ENCODE peak calls at places on chromosomes 2 and 18, in seven cellular contexts. One of them, this sample, is unnamed.
A peak's percentile ranks its signal among the peaks of the same experiment; 100 is the strongest.

GRCh38 chr2:239398536-239398935 is 2.3 kb downstream of the HDAC4 start:
- DNase-seq in cardiac muscle cell: no peak
- DNase-seq in stromal cell of bone marrow: no peak
- DNase-seq in activated naive CD4-positive, alpha-beta T cell: no peak
- DNase-seq in NCI-H1105: no peak
- DNase-seq in effector CD8-positive, alpha-beta T cell: no peak
- DNase-seq in SHP77 treated with DMSO at 0.1 percent for 48 hours: no peak
- DNase-seq in this sample: peak; percentile 37

GRCh38 chr2:20291106-20291564 is 59.5 kb downstream of the PUM2 start:
- DNase-seq in SHP77 treated with DMSO at 0.1 percent for 48 hours: no peak
- DNase-seq in effector CD8-positive, alpha-beta T cell: no peak
- DNase-seq in stromal cell of bone marrow: peak; percentile 73
- DNase-seq in cardiac muscle cell: peak; percentile 84
- DNase-seq in NCI-H1105: peak; percentile 13
- DNase-seq in activated naive CD4-positive, alpha-beta T cell: no peak
- DNase-seq in this sample: peak; percentile 87

GRCh38 chr2:64404002-64404731 is 49.8 kb upstream of the LGALSL start:
- DNase-seq in stromal cell of bone marrow: peak; percentile 57
- DNase-seq in effector CD8-positive, alpha-beta T cell: no peak
- DNase-seq in NCI-H1105: peak; percentile 80
- DNase-seq in cardiac muscle cell: peak; percentile 98
- DNase-seq in activated naive CD4-positive, alpha-beta T cell: no peak
- DNase-seq in SHP77 treated with DMSO at 0.1 percent for 48 hours: peak; percentile 16
- DNase-seq in this sample: peak; percentile 49

GRCh38 chr18:56245856-56246575 is 392.4 kb downstream of the TXNL1 start:
- DNase-seq in effector CD8-positive, alpha-beta T cell: no peak
- DNase-seq in stromal cell of bone marrow: peak; percentile 40
- DNase-seq in NCI-H1105: no peak
- DNase-seq in SHP77 treated with DMSO at 0.1 percent for 48 hours: no peak
- DNase-seq in activated naive CD4-positive, alpha-beta T cell: no peak
- DNase-seq in cardiac muscle cell: peak; percentile 61
- DNase-seq in this sample: no peak

GRCh38 chr2:13230221-13230620 is 513.5 kb downstream of the TRIB2 start:
- DNase-seq in activated naive CD4-positive, alpha-beta T cell: no peak
- DNase-seq in stromal cell of bone marrow: no peak
- DNase-seq in effector CD8-positive, alpha-beta T cell: no peak
- DNase-seq in NCI-H1105: peak; percentile 29
- DNase-seq in cardiac muscle cell: no peak
- DNase-seq in SHP77 treated with DMSO at 0.1 percent for 48 hours: peak; percentile 23
- DNase-seq in this sample: no peak

GRCh38 chr2:96838345-96839287 is 5.2 kb downstream of the ANKRD23 start:
- DNase-seq in NCI-H1105: no peak
- DNase-seq in cardiac muscle cell: no peak
- DNase-seq in stromal cell of bone marrow: no peak
- DNase-seq in activated naive CD4-positive, alpha-beta T cell: no peak
- DNase-seq in effector CD8-positive, alpha-beta T cell: no peak
- DNase-seq in SHP77 treated with DMSO at 0.1 percent for 48 hours: no peak
- DNase-seq in this sample: no peak

GRCh38 chr2:226977775-226978190 is 141.9 kb downstream of the RHBDD1 start:
- DNase-seq in stromal cell of bone marrow: no peak
- DNase-seq in activated naive CD4-positive, alpha-beta T cell: no peak
- DNase-seq in NCI-H1105: peak; percentile 57
- DNase-seq in SHP77 treated with DMSO at 0.1 percent for 48 hours: no peak
- DNase-seq in cardiac muscle cell: peak; percentile 29
- DNase-seq in effector CD8-positive, alpha-beta T cell: no peak
- DNase-seq in this sample: peak; percentile 48

GRCh38 chr2:97764559-97765263 is 51.3 kb downstream of the ZAP70 start:
- DNase-seq in SHP77 treated with DMSO at 0.1 percent for 48 hours: no peak
- DNase-seq in stromal cell of bone marrow: no peak
- DNase-seq in effector CD8-positive, alpha-beta T cell: no peak
- DNase-seq in cardiac muscle cell: no peak
- DNase-seq in NCI-H1105: peak; percentile 1
- DNase-seq in activated naive CD4-positive, alpha-beta T cell: no peak
- DNase-seq in this sample: no peak

GRCh38 chr18:60259052-60259681 is 113.4 kb downstream of the MC4R start:
- DNase-seq in NCI-H1105: no peak
- DNase-seq in activated naive CD4-positive, alpha-beta T cell: no peak
- DNase-seq in effector CD8-positive, alpha-beta T cell: no peak
- DNase-seq in SHP77 treated with DMSO at 0.1 percent for 48 hours: no peak
- DNase-seq in cardiac muscle cell: peak; percentile 24
- DNase-seq in stromal cell of bone marrow: peak; percentile 1
- DNase-seq in this sample: no peak

GRCh38 chr2:202096736-202097135 is 23.7 kb downstream of the KIAA2012 start:
- DNase-seq in NCI-H1105: no peak
- DNase-seq in activated naive CD4-positive, alpha-beta T cell: no peak
- DNase-seq in SHP77 treated with DMSO at 0.1 percent for 48 hours: no peak
- DNase-seq in cardiac muscle cell: no peak
- DNase-seq in stromal cell of bone marrow: no peak
- DNase-seq in effector CD8-positive, alpha-beta T cell: no peak
- DNase-seq in this sample: no peak

GRCh38 chr18:58671941-58672565 is 788 bp downstream of the MALT1 start:
- DNase-seq in stromal cell of bone marrow: no peak
- DNase-seq in effector CD8-positive, alpha-beta T cell: no peak
- DNase-seq in cardiac muscle cell: peak; percentile 34
- DNase-seq in SHP77 treated with DMSO at 0.1 percent for 48 hours: no peak
- DNase-seq in activated naive CD4-positive, alpha-beta T cell: peak; percentile 51
- DNase-seq in NCI-H1105: peak; percentile 27
- DNase-seq in this sample: peak; percentile 43

GRCh38 chr2:144233226-144234114 is 286.4 kb downstream of the ZEB2 start:
- DNase-seq in SHP77 treated with DMSO at 0.1 percent for 48 hours: no peak
- DNase-seq in NCI-H1105: no peak
- DNase-seq in cardiac muscle cell: no peak
- DNase-seq in stromal cell of bone marrow: no peak
- DNase-seq in effector CD8-positive, alpha-beta T cell: no peak
- DNase-seq in activated naive CD4-positive, alpha-beta T cell: no peak
- DNase-seq in this sample: no peak

GRCh38 chr2:46915281-46915810 is at the start of gene MCFD2:
- DNase-seq in activated naive CD4-positive, alpha-beta T cell: no peak
- DNase-seq in effector CD8-positive, alpha-beta T cell: no peak
- DNase-seq in NCI-H1105: no peak
- DNase-seq in stromal cell of bone marrow: no peak
- DNase-seq in SHP77 treated with DMSO at 0.1 percent for 48 hours: no peak
- DNase-seq in cardiac muscle cell: peak; percentile 49
- DNase-seq in this sample: peak; percentile 20

GRCh38 chr2:23536326-23536725 is 151.3 kb downstream of the KLHL29 start:
- DNase-seq in activated naive CD4-positive, alpha-beta T cell: no peak
- DNase-seq in cardiac muscle cell: no peak
- DNase-seq in SHP77 treated with DMSO at 0.1 percent for 48 hours: no peak
- DNase-seq in effector CD8-positive, alpha-beta T cell: no peak
- DNase-seq in stromal cell of bone marrow: no peak
- DNase-seq in NCI-H1105: peak; percentile 71
- DNase-seq in this sample: no peak

GRCh38 chr2:99863236-99863913 is 279.0 kb downstream of the AFF3 start:
- DNase-seq in SHP77 treated with DMSO at 0.1 percent for 48 hours: no peak
- DNase-seq in cardiac muscle cell: no peak
- DNase-seq in activated naive CD4-positive, alpha-beta T cell: no peak
- DNase-seq in stromal cell of bone marrow: no peak
- DNase-seq in NCI-H1105: no peak
- DNase-seq in effector CD8-positive, alpha-beta T cell: no peak
- DNase-seq in this sample: no peak

GRCh38 chr2:10194021-10194820 is 71.7 kb downstream of the RRM2 start:
- DNase-seq in effector CD8-positive, alpha-beta T cell: no peak
- DNase-seq in stromal cell of bone marrow: peak; percentile 27
- DNase-seq in NCI-H1105: no peak
- DNase-seq in cardiac muscle cell: peak; percentile 27
- DNase-seq in activated naive CD4-positive, alpha-beta T cell: no peak
- DNase-seq in SHP77 treated with DMSO at 0.1 percent for 48 hours: no peak
- DNase-seq in this sample: no peak

GRCh38 chr2:162091325-162092007 is 17.5 kb upstream of the DPP4 start:
- DNase-seq in stromal cell of bone marrow: no peak
- DNase-seq in activated naive CD4-positive, alpha-beta T cell: no peak
- DNase-seq in cardiac muscle cell: no peak
- DNase-seq in SHP77 treated with DMSO at 0.1 percent for 48 hours: no peak
- DNase-seq in effector CD8-positive, alpha-beta T cell: no peak
- DNase-seq in NCI-H1105: no peak
- DNase-seq in this sample: no peak

GRCh38 chr2:95016616-95017307 is 8.7 kb upstream of the MAL start:
- DNase-seq in activated naive CD4-positive, alpha-beta T cell: no peak
- DNase-seq in effector CD8-positive, alpha-beta T cell: no peak
- DNase-seq in cardiac muscle cell: no peak
- DNase-seq in NCI-H1105: no peak
- DNase-seq in SHP77 treated with DMSO at 0.1 percent for 48 hours: no peak
- DNase-seq in stromal cell of bone marrow: no peak
- DNase-seq in this sample: no peak

GRCh38 chr2:55011741-55012574 is 38.3 kb downstream of the RTN4 start:
- DNase-seq in stromal cell of bone marrow: no peak
- DNase-seq in activated naive CD4-positive, alpha-beta T cell: no peak
- DNase-seq in NCI-H1105: no peak
- DNase-seq in effector CD8-positive, alpha-beta T cell: no peak
- DNase-seq in SHP77 treated with DMSO at 0.1 percent for 48 hours: no peak
- DNase-seq in cardiac muscle cell: no peak
- DNase-seq in this sample: no peak

GRCh38 chr2:98805412-98806265 is 74.7 kb upstream of the MGAT4A start:
- DNase-seq in activated naive CD4-positive, alpha-beta T cell: no peak
- DNase-seq in SHP77 treated with DMSO at 0.1 percent for 48 hours: no peak
- DNase-seq in stromal cell of bone marrow: peak; percentile 18
- DNase-seq in NCI-H1105: no peak
- DNase-seq in effector CD8-positive, alpha-beta T cell: no peak
- DNase-seq in cardiac muscle cell: peak; percentile 85
- DNase-seq in this sample: no peak

GRCh38 chr2:208319403-208319802 is 53.3 kb downstream of the PIKFYVE start:
- DNase-seq in NCI-H1105: no peak
- DNase-seq in stromal cell of bone marrow: no peak
- DNase-seq in SHP77 treated with DMSO at 0.1 percent for 48 hours: no peak
- DNase-seq in effector CD8-positive, alpha-beta T cell: no peak
- DNase-seq in cardiac muscle cell: peak; percentile 8
- DNase-seq in activated naive CD4-positive, alpha-beta T cell: no peak
- DNase-seq in this sample: no peak

GRCh38 chr2:147663153-147663961 is 181.5 kb upstream of the ACVR2A start:
- DNase-seq in cardiac muscle cell: no peak
- DNase-seq in stromal cell of bone marrow: no peak
- DNase-seq in activated naive CD4-positive, alpha-beta T cell: no peak
- DNase-seq in effector CD8-positive, alpha-beta T cell: no peak
- DNase-seq in SHP77 treated with DMSO at 0.1 percent for 48 hours: no peak
- DNase-seq in NCI-H1105: no peak
- DNase-seq in this sample: no peak

GRCh38 chr18:35045121-35045520 is 3.9 kb downstream of the MAPRE2 start:
- DNase-seq in NCI-H1105: peak; percentile 57
- DNase-seq in effector CD8-positive, alpha-beta T cell: no peak
- DNase-seq in cardiac muscle cell: peak; percentile 33
- DNase-seq in stromal cell of bone marrow: no peak
- DNase-seq in activated naive CD4-positive, alpha-beta T cell: no peak
- DNase-seq in SHP77 treated with DMSO at 0.1 percent for 48 hours: peak; percentile 32
- DNase-seq in this sample: no peak

GRCh38 chr2:8606226-8606625 is 75.6 kb upstream of the ID2 start:
- DNase-seq in NCI-H1105: no peak
- DNase-seq in effector CD8-positive, alpha-beta T cell: no peak
- DNase-seq in cardiac muscle cell: no peak
- DNase-seq in stromal cell of bone marrow: no peak
- DNase-seq in activated naive CD4-positive, alpha-beta T cell: no peak
- DNase-seq in SHP77 treated with DMSO at 0.1 percent for 48 hours: no peak
- DNase-seq in this sample: no peak

GRCh38 chr2:16142383-16143361 is 202.3 kb downstream of the MYCN start:
- DNase-seq in NCI-H1105: no peak
- DNase-seq in stromal cell of bone marrow: no peak
- DNase-seq in effector CD8-positive, alpha-beta T cell: no peak
- DNase-seq in cardiac muscle cell: no peak
- DNase-seq in SHP77 treated with DMSO at 0.1 percent for 48 hours: no peak
- DNase-seq in activated naive CD4-positive, alpha-beta T cell: no peak
- DNase-seq in this sample: no peak

GRCh38 chr18:8283901-8284585 is 325.2 kb upstream of the RAB12 start:
- DNase-seq in effector CD8-positive, alpha-beta T cell: no peak
- DNase-seq in activated naive CD4-positive, alpha-beta T cell: no peak
- DNase-seq in NCI-H1105: no peak
- DNase-seq in cardiac muscle cell: peak; percentile 78
- DNase-seq in SHP77 treated with DMSO at 0.1 percent for 48 hours: no peak
- DNase-seq in stromal cell of bone marrow: peak; percentile 20
- DNase-seq in this sample: no peak

GRCh38 chr18:54388203-54389142 is 30.8 kb downstream of the C18orf54 start:
- DNase-seq in stromal cell of bone marrow: peak; percentile 57
- DNase-seq in cardiac muscle cell: peak; percentile 91
- DNase-seq in effector CD8-positive, alpha-beta T cell: no peak
- DNase-seq in NCI-H1105: no peak
- DNase-seq in SHP77 treated with DMSO at 0.1 percent for 48 hours: no peak
- DNase-seq in activated naive CD4-positive, alpha-beta T cell: no peak
- DNase-seq in this sample: peak; percentile 4

GRCh38 chr2:84022810-84023431 is 436.2 kb downstream of the SUCLG1 start:
- DNase-seq in activated naive CD4-positive, alpha-beta T cell: no peak
- DNase-seq in SHP77 treated with DMSO at 0.1 percent for 48 hours: peak; percentile 30
- DNase-seq in effector CD8-positive, alpha-beta T cell: no peak
- DNase-seq in NCI-H1105: peak; percentile 27
- DNase-seq in cardiac muscle cell: peak; percentile 48
- DNase-seq in stromal cell of bone marrow: peak; percentile 9
- DNase-seq in this sample: peak; percentile 41

GRCh38 chr2:234559609-234560008 is 62.7 kb upstream of the ARL4C start:
- DNase-seq in activated naive CD4-positive, alpha-beta T cell: no peak
- DNase-seq in cardiac muscle cell: no peak
- DNase-seq in SHP77 treated with DMSO at 0.1 percent for 48 hours: no peak
- DNase-seq in NCI-H1105: no peak
- DNase-seq in stromal cell of bone marrow: no peak
- DNase-seq in effector CD8-positive, alpha-beta T cell: no peak
- DNase-seq in this sample: no peak

GRCh38 chr18:46224181-46224775 is 120.1 kb downstream of the HAUS1 start:
- DNase-seq in effector CD8-positive, alpha-beta T cell: no peak
- DNase-seq in cardiac muscle cell: no peak
- DNase-seq in SHP77 treated with DMSO at 0.1 percent for 48 hours: no peak
- DNase-seq in activated naive CD4-positive, alpha-beta T cell: no peak
- DNase-seq in NCI-H1105: no peak
- DNase-seq in stromal cell of bone marrow: no peak
- DNase-seq in this sample: no peak

GRCh38 chr2:26850002-26850431 is 2.1 kb downstream of the DPYSL5 start:
- DNase-seq in activated naive CD4-positive, alpha-beta T cell: no peak
- DNase-seq in cardiac muscle cell: no peak
- DNase-seq in stromal cell of bone marrow: no peak
- DNase-seq in NCI-H1105: no peak
- DNase-seq in effector CD8-positive, alpha-beta T cell: no peak
- DNase-seq in SHP77 treated with DMSO at 0.1 percent for 48 hours: no peak
- DNase-seq in this sample: no peak

GRCh38 chr18:22703883-22704626 is 229.1 kb upstream of the RBBP8 start:
- DNase-seq in cardiac muscle cell: peak; percentile 76
- DNase-seq in SHP77 treated with DMSO at 0.1 percent for 48 hours: peak; percentile 6
- DNase-seq in activated naive CD4-positive, alpha-beta T cell: no peak
- DNase-seq in NCI-H1105: peak; percentile 25
- DNase-seq in stromal cell of bone marrow: no peak
- DNase-seq in effector CD8-positive, alpha-beta T cell: no peak
- DNase-seq in this sample: peak; percentile 51

GRCh38 chr18:74522635-74523548 is 11.4 kb upstream of the CNDP1 start:
- DNase-seq in cardiac muscle cell: no peak
- DNase-seq in stromal cell of bone marrow: no peak
- DNase-seq in NCI-H1105: no peak
- DNase-seq in effector CD8-positive, alpha-beta T cell: no peak
- DNase-seq in SHP77 treated with DMSO at 0.1 percent for 48 hours: peak; percentile 4
- DNase-seq in activated naive CD4-positive, alpha-beta T cell: no peak
- DNase-seq in this sample: no peak

GRCh38 chr2:46584134-46584533 is 104.8 kb downstream of the TMEM247 start:
- DNase-seq in cardiac muscle cell: no peak
- DNase-seq in NCI-H1105: no peak
- DNase-seq in stromal cell of bone marrow: no peak
- DNase-seq in effector CD8-positive, alpha-beta T cell: no peak
- DNase-seq in activated naive CD4-positive, alpha-beta T cell: no peak
- DNase-seq in SHP77 treated with DMSO at 0.1 percent for 48 hours: no peak
- DNase-seq in this sample: no peak

GRCh38 chr2:3655871-3656761 is 1.9 kb upstream of the ALLC start:
- DNase-seq in effector CD8-positive, alpha-beta T cell: no peak
- DNase-seq in cardiac muscle cell: no peak
- DNase-seq in activated naive CD4-positive, alpha-beta T cell: no peak
- DNase-seq in SHP77 treated with DMSO at 0.1 percent for 48 hours: no peak
- DNase-seq in NCI-H1105: no peak
- DNase-seq in stromal cell of bone marrow: no peak
- DNase-seq in this sample: no peak

GRCh38 chr18:50013363-50014138 is 181.4 kb downstream of the MYO5B start:
- DNase-seq in cardiac muscle cell: no peak
- DNase-seq in SHP77 treated with DMSO at 0.1 percent for 48 hours: no peak
- DNase-seq in activated naive CD4-positive, alpha-beta T cell: no peak
- DNase-seq in stromal cell of bone marrow: peak; percentile 30
- DNase-seq in effector CD8-positive, alpha-beta T cell: no peak
- DNase-seq in NCI-H1105: no peak
- DNase-seq in this sample: no peak